ENCODE peak calls at places on chromosomes 2 and 18, in ten cellular contexts. B is psoas muscle, W is thoracic aorta, M is GM23338, A is OCI-LY7, V is body of pancreas, O is IMR-90, P is fibroblast of lung, I is pancreas, C is suprapubic skin. D is an unnamed sample. For H3K4me1, the result is how much of the 10 kb centered on the place peaks cover.

GRCh38 chr18:36139251-36139650 is 9.6 kb downstream of the ELP2 start:
- DNase-seq in I (no peak), W (no peak), A (no peak), B (no peak), M (no peak), O (no peak), C (no peak), V (no peak), P (no peak), D (no peak)

GRCh38 chr2:228247335-228247734 is 65.8 kb upstream of the SPHKAP start:
- DNase-seq in V (no peak), B (no peak), W (no peak), C (no peak), A (no peak), O (no peak), I (no peak), P (no peak), M (no peak), D (no peak)

GRCh38 chr2:222982010-222982908 is 69.7 kb upstream of the KCNE4 start:
- DNase-seq in A (peak), C (peak), I (no peak), M (peak), V (peak), P (peak), B (peak), O (peak), W (peak), D (peak)

GRCh38 chr18:58297198-58297597 is 253.2 kb downstream of the NEDD4L start:
- DNase-seq in C (no peak), W (no peak), P (peak), B (no peak), I (no peak), M (no peak), O (peak), A (no peak), V (no peak), D (no peak)

GRCh38 chr2:216119144-216119543 is 10.0 kb downstream of the XRCC5 start:
- DNase-seq in C (no peak), V (no peak), O (no peak), W (no peak), A (no peak), I (no peak), M (no peak), B (no peak), P (peak), D (no peak)

GRCh38 chr2:149466635-149467034 is 120.9 kb downstream of the MMADHC start:
- DNase-seq in O (peak), V (no peak), I (no peak), W (no peak), A (no peak), M (no peak), C (no peak), B (no peak), P (no peak), D (no peak)

GRCh38 chr2:99572380-99572779 is 82.6 kb upstream of the REV1 start:
- DNase-seq in A (no peak), I (no peak), O (no peak), B (no peak), P (no peak), V (no peak), M (peak), W (no peak), C (no peak), D (no peak)

GRCh38 chr2:110770696-110771425 is 38.5 kb downstream of the ACOXL start:
- DNase-seq in M (no peak), V (peak), C (no peak), A (no peak), P (peak), I (no peak), B (peak), W (no peak), O (peak), D (no peak)

GRCh38 chr2:231780123-231780908 is 766 bp downstream of the PDE6D start:
- DNase-seq in B (peak), C (peak), I (peak), P (peak), M (peak), V (no peak), A (no peak), O (peak), W (no peak), D (no peak)

GRCh38 chr2:145184741-145185671 is 665.1 kb upstream of the ZEB2 start:
- DNase-seq in I (no peak), P (peak), B (no peak), C (no peak), W (no peak), V (no peak), O (peak), A (no peak), M (no peak), D (no peak)

GRCh38 chr2:186570587-186570986 is 19.3 kb upstream of the ITGAV start:
- DNase-seq in C (no peak), I (no peak), V (no peak), A (no peak), O (peak), B (no peak), W (no peak), P (peak), M (peak), D (no peak)

GRCh38 chr2:206241767-206242166 is 32.7 kb upstream of the ZDBF2 start:
- DNase-seq in A (no peak), I (no peak), C (no peak), V (no peak), B (no peak), P (no peak), W (no peak), O (no peak), M (no peak), D (no peak)

GRCh38 chr2:74991977-74992376 is 33.5 kb downstream of the POLE4 start:
- DNase-seq in O (peak), M (peak), I (no peak), W (no peak), P (peak), B (no peak), C (no peak), A (no peak), V (no peak), D (no peak)

GRCh38 chr2:203450571-203450970 is 84.5 kb downstream of the RAPH1 start:
- DNase-seq in O (no peak), A (no peak), W (no peak), V (no peak), I (no peak), C (no peak), M (no peak), B (no peak), P (no peak), D (no peak)

GRCh38 chr2:82789886-82790276 is 1669.2 kb downstream of the SUCLG1 start:
- DNase-seq in O (no peak), W (no peak), B (no peak), P (peak), V (no peak), M (no peak), I (no peak), C (no peak), A (no peak), D (no peak)

GRCh38 chr2:136305517-136306192 is 187.7 kb upstream of the CXCR4 start:
- DNase-seq in W (no peak), I (no peak), A (no peak), C (no peak), M (no peak), B (no peak), P (no peak), V (no peak), O (no peak), D (no peak)

GRCh38 chr18:42114310-42114943 is 159.4 kb downstream of the PIK3C3 start:
- DNase-seq in O (peak), A (peak), V (peak), I (no peak), P (peak), M (peak), W (no peak), C (no peak), B (no peak), D (peak)

GRCh38 chr2:145797692-145798091 is 1277.8 kb upstream of the ZEB2 start:
- DNase-seq in B (no peak), O (no peak), V (no peak), C (no peak), W (no peak), P (no peak), M (no peak), A (no peak), I (no peak), D (no peak)

GRCh38 chr2:20616341-20616871 is 34.5 kb downstream of the HS1BP3 start:
- DNase-seq in A (no peak), C (peak), M (no peak), V (no peak), I (peak), W (no peak), O (no peak), P (no peak), B (no peak), D (no peak)

GRCh38 chr2:64655873-64656272 is 2.2 kb upstream of the SERTAD2 start:
- DNase-seq in V (no peak), W (no peak), C (no peak), I (no peak), B (no peak), M (no peak), O (no peak), A (peak), P (no peak), D (no peak)

GRCh38 chr18:54284967-54285785 is 15.9 kb downstream of the POLI start:
- DNase-seq in V (no peak), C (no peak), I (no peak), B (peak), M (no peak), A (no peak), P (peak), O (peak), W (no peak), D (no peak)

GRCh38 chr18:26450989-26451682 is 97.2 kb downstream of the KCTD1 start:
- DNase-seq in B (no peak), O (no peak), M (no peak), C (no peak), W (no peak), V (no peak), I (no peak), A (no peak), P (no peak), D (no peak)

GRCh38 chr2:196618661-196619060 is 20.9 kb upstream of the CCDC150 start:
- DNase-seq in I (no peak), A (no peak), W (no peak), V (no peak), B (no peak), M (no peak), O (no peak), C (no peak), P (no peak), D (no peak)

GRCh38 chr2:80141007-80141726 is 163.4 kb downstream of the LRRTM1 start:
- DNase-seq in C (no peak), A (no peak), W (no peak), I (no peak), M (no peak), B (no peak), O (peak), P (no peak), V (no peak), D (no peak)

GRCh38 chr2:217222511-217222910 is 362.6 kb upstream of the TNP1 start:
- DNase-seq in V (no peak), A (peak), I (no peak), P (no peak), M (no peak), W (no peak), C (no peak), B (no peak), O (peak), D (no peak)

GRCh38 chr2:217711236-217711635 is 291.6 kb downstream of the TNS1 start:
- DNase-seq in W (no peak), I (no peak), P (no peak), V (no peak), A (no peak), M (no peak), B (no peak), C (no peak), O (peak), D (no peak)

GRCh38 chr2:134727385-134727784 is 8.6 kb upstream of the TMEM163 start:
- DNase-seq in C (no peak), B (no peak), V (peak), O (no peak), A (no peak), W (no peak), P (no peak), M (no peak), I (no peak), D (no peak)

GRCh38 chr2:233247744-233248143 is 3.7 kb upstream of the ATG16L1 start:
- DNase-seq in B (no peak), A (no peak), O (peak), M (no peak), V (no peak), P (no peak), C (no peak), I (no peak), W (no peak), D (no peak)

GRCh38 chr2:19733951-19734425 is 167.8 kb downstream of the TTC32 start:
- DNase-seq in V (no peak), C (no peak), A (no peak), P (peak), W (no peak), O (peak), M (no peak), B (no peak), I (no peak), D (no peak)

GRCh38 chr2:219476605-219477578 is 21.8 kb upstream of the GMPPA start:
- DNase-seq in V (no peak), I (peak), W (no peak), A (no peak), B (no peak), P (no peak), C (no peak), M (peak), O (no peak), D (no peak)

GRCh38 chr2:204871246-204871953 is 326.1 kb downstream of the PARD3B start:
- DNase-seq in V (no peak), M (peak), B (no peak), P (peak), C (no peak), I (no peak), W (no peak), O (peak), A (no peak), D (no peak)

GRCh38 chr2:205170399-205170798 is 511.9 kb upstream of the NRP2 start:
- DNase-seq in I (no peak), V (no peak), P (no peak), B (no peak), W (no peak), C (no peak), A (no peak), O (no peak), M (peak), D (no peak)

GRCh38 chr2:160278889-160279196 is 78.8 kb upstream of the ITGB6 start:
- DNase-seq in W (no peak), A (no peak), I (no peak), O (peak), P (peak), B (no peak), C (no peak), V (no peak), M (peak), D (no peak)

GRCh38 chr2:217777906-217778305 is 224.9 kb downstream of the TNS1 start:
- DNase-seq in I (no peak), P (no peak), V (no peak), C (no peak), W (no peak), A (no peak), O (no peak), M (peak), B (no peak), D (no peak)

GRCh38 chr2:66538291-66538690 is 103.4 kb downstream of the MEIS1 start:
- DNase-seq in V (no peak), M (no peak), A (no peak), P (no peak), I (no peak), C (no peak), W (no peak), B (no peak), O (peak), D (no peak)

GRCh38 chr2:231627384-231628156 is 34.9 kb downstream of the TEX44 start:
- DNase-seq in V (no peak), W (no peak), C (no peak), O (peak), I (no peak), B (no peak), M (peak), A (no peak), P (no peak), D (no peak)

GRCh38 chr2:238839428-238839827 is 8.5 kb upstream of the TWIST2 start:
- DNase-seq in A (no peak), O (no peak), C (no peak), I (no peak), B (no peak), P (no peak), M (no peak), W (no peak), V (no peak), D (no peak)

GRCh38 chr2:51846796-51847195 is 814.9 kb upstream of the NRXN1 start:
- DNase-seq in M (no peak), O (peak), P (no peak), B (no peak), C (no peak), I (no peak), A (no peak), W (no peak), V (no peak), D (no peak)
- H3K4me1 ChIP-seq in M (under half), O (under half), P (under half), B (under half), C (under half), I (under half), A (under half), W (under half), V (under half), D (under half)

GRCh38 chr18:21109936-21110666 is 1.5 kb downstream of the ROCK1 start:
- DNase-seq in C (no peak), I (no peak), A (peak), P (no peak), V (no peak), W (no peak), M (no peak), O (peak), B (no peak), D (no peak)

GRCh38 chr18:21111351-21112139 is at the start of gene ROCK1:
- DNase-seq in V (peak), O (peak), W (peak), P (peak), M (peak), C (peak), I (peak), B (peak), A (peak), D (peak)

GRCh38 chr18:21112543-21113105 is 1.0 kb upstream of the ROCK1 start:
- DNase-seq in A (no peak), W (no peak), P (peak), V (no peak), O (peak), C (no peak), M (no peak), B (no peak), I (no peak), D (no peak)

GRCh38 chr18:21112140-21112473 is 494 bp upstream of the ROCK1 start:
- DNase-seq in V (no peak), A (no peak), W (no peak), B (peak), M (no peak), O (no peak), P (no peak), C (no peak), I (no peak), D (no peak)

DNA sequence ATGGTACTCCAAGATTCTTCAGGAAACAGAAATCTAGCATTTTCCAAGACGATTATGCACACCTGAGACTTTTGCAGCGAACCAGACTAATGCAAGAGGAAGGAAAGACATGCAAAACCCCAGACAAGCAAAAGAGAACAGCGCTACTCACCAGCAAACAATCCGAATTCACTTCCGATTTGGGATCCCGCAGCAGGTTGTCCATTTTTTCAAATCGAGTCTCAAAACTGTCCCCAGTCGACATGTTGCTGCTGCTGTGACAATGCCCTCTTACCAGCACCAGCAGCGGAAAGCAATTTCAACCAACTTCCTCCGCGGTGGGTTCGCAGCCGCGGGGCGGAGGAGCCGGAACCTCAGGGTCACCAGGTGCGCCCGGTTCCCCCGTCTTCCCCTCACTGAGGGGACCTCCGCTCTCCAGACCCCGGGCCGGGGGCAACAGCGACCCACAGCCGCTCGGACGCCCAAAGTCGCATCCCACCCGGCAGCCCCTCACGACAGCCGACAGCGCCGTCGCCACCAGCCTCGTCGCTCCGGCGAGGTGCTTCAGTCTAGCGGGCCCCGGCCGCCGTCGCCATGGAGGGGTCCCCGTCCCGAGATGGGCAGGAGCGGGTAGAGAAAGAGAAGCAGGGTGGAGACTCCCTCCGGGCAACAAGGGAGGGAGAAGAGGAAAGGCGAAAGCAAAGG is 804 bp downstream of the ROCK1 start:
- DNase-seq in M (peak), W (no peak), P (peak), V (peak), C (no peak), O (peak), I (peak), B (peak), A (peak), D (peak)
- TF ChIP-seq CTCF in M (no peak), W (no peak), P (no peak), V (no peak), C (no peak), O (no peak), I (no peak), B (no peak), A (no peak), D (no peak)

DNA sequence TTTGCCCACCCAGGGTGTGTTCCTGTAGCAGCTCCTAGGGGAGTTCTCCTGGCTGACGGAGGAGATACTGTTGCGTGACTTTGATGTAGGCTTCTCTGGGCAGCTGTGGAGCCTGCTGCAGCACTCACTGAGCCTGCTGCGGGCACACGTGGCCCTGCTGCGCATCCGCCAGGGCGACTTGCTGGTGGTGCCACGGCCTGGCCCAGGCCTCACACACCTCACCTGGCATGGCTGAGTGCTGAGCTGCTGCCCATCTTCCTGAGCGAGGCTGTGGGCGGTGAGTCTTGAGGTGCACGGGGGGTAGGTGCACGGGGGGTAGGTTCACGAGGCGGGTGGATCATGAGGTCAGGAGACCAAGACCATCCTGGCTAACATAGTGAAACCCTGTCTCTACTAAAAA is 191.7 kb downstream of the ANKRD36C start:
- DNase-seq in I (peak), W (no peak), M (no peak), A (no peak), C (no peak), V (no peak), O (no peak), B (no peak), P (no peak), D (no peak)
- H3K4me1 ChIP-seq in I (under half), W (under half), M (under half), A (under half), C (under half), V (under half), O (under half), B (under half), P (under half), D (under half)

DNA sequence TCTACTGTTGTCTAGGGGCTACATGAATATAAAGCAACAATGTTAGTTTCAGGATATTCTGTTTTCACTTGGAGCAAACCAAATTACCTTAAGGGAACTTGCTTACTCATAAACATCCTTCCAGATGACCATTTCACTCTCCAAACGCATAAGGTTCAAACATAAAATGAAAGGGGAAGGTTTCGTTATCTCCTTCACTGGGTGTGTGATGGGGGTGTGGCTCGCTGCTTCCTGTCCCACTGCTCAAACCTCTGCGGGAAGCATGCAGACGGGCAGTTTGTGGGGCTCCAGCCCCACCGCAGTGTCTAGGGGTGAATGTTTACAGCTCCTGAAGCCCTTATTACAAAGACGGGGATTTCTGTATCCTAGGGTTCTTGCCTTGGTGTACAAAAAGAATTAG is 1310.9 kb upstream of the TMEFF2 start:
- DNase-seq in B (no peak), M (no peak), P (no peak), C (no peak), O (no peak), W (no peak), V (no peak), A (no peak), I (no peak), D (no peak)
- TF ChIP-seq CTCF in B (no peak), M (no peak), P (no peak), C (no peak), O (no peak), W (no peak), V (no peak), A (no peak), I (no peak), D (no peak)

D was measured in tibial nerve.